ENCODE peak calls at places on chromosomes 16 and 17, in seven cellular contexts. W is NCI-H2081, I is fibroblast of the conjunctiva, L is activated gamma-delta T cell, E is left ventricle myocardium inferior, M is anterior cingulate cortex, Q is GM13977. O is an unnamed sample.

GRCh38 chr17:28485049-28485448 is 11.6 kb downstream of the SLC13A2 start:
- DNase-seq in Q (no peak), W (no peak), M (no peak), L (no peak), I (no peak), E (no peak), O (no peak)

GRCh38 chr16:84194470-84195200 is 3.7 kb downstream of the ADAD2 start:
- DNase-seq in L (no peak), Q (peak), E (no peak), M (no peak), W (no peak), I (no peak), O (peak)

GRCh38 chr16:27999687-28000086 is 63.8 kb downstream of the GSG1L start:
- DNase-seq in E (no peak), I (no peak), Q (no peak), L (no peak), W (no peak), M (no peak), O (no peak)

GRCh38 chr17:56937688-56938087 is 23.2 kb downstream of the COIL start:
- DNase-seq in L (no peak), M (no peak), Q (no peak), W (no peak), E (no peak), I (no peak), O (no peak)

GRCh38 chr17:21351366-21352065 is 24.6 kb upstream of the KCNJ12 start:
- DNase-seq in M (no peak), L (no peak), W (no peak), Q (no peak), E (no peak), I (no peak), O (no peak)

GRCh38 chr16:31052131-31052530 is 18.8 kb downstream of the STX4 start:
- DNase-seq in I (peak), L (no peak), W (no peak), Q (no peak), E (no peak), M (no peak), O (no peak)

GRCh38 chr17:79276824-79277223 is 202.2 kb downstream of the ENGASE start:
- DNase-seq in L (no peak), W (no peak), E (no peak), M (no peak), Q (no peak), I (no peak), O (no peak)

GRCh38 chr16:73510852-73511251 is 462.9 kb upstream of the ZFHX3 start:
- DNase-seq in L (no peak), Q (no peak), W (no peak), M (no peak), I (no peak), E (no peak), O (no peak)

GRCh38 chr16:524274-525011 is 3.1 kb upstream of the CAPN15 start:
- DNase-seq in W (no peak), I (no peak), Q (no peak), M (no peak), E (no peak), L (no peak), O (no peak)

GRCh38 chr17:44547625-44548297 is 9.5 kb upstream of the FZD2 start:
- DNase-seq in Q (no peak), L (no peak), E (no peak), W (no peak), M (no peak), I (no peak), O (no peak)

GRCh38 chr16:88631920-88632586 is 6.3 kb upstream of the IL17C start:
- DNase-seq in E (no peak), W (no peak), M (no peak), L (no peak), I (no peak), Q (no peak), O (no peak)

GRCh38 chr16:74607967-74608356 is 1.0 kb upstream of the GLG1 start:
- DNase-seq in M (no peak), W (no peak), I (no peak), Q (no peak), L (no peak), E (no peak), O (no peak)

GRCh38 chr17:7837375-7838290 is 3.6 kb downstream of the KDM6B start:
- DNase-seq in I (no peak), E (no peak), M (no peak), W (no peak), L (no peak), Q (no peak), O (no peak)

GRCh38 chr16:28311413-28311812 is 19.1 kb downstream of the SBK1 start:
- DNase-seq in Q (no peak), E (no peak), I (no peak), L (no peak), W (no peak), M (no peak), O (no peak)

GRCh38 chr17:14790518-14790917 is 474.6 kb downstream of the PMP22 start:
- DNase-seq in L (no peak), I (no peak), E (no peak), W (no peak), Q (no peak), M (no peak), O (peak)

GRCh38 chr17:82495844-82496528 is 23.5 kb upstream of the FOXK2 start:
- DNase-seq in Q (no peak), L (no peak), M (no peak), W (peak), E (no peak), I (no peak), O (no peak)

GRCh38 chr17:41231731-41232130 is 518 bp upstream of the KRTAP9-3 start:
- DNase-seq in E (no peak), I (no peak), Q (no peak), M (no peak), L (no peak), W (no peak), O (no peak)

GRCh38 chr16:25481636-25482035 is 210.1 kb upstream of the HS3ST4 start:
- DNase-seq in I (no peak), W (no peak), L (no peak), E (no peak), M (no peak), Q (no peak), O (no peak)

GRCh38 chr16:17921357-17921978 is 415.1 kb downstream of the NPIPA8 start:
- DNase-seq in M (no peak), W (no peak), L (no peak), E (no peak), Q (peak), I (no peak), O (peak)

GRCh38 chr16:78770353-78771091 is 671.1 kb downstream of the WWOX start:
- DNase-seq in W (no peak), Q (peak), I (no peak), L (peak), M (peak), E (peak), O (peak)

GRCh38 chr17:40415390-40415789 is 2.3 kb downstream of the TOP2A start:
- DNase-seq in M (no peak), E (no peak), L (no peak), W (peak), Q (peak), I (peak), O (peak)

GRCh38 chr16:89193021-89193575 is 7.2 kb downstream of the SLC22A31 start:
- DNase-seq in W (no peak), Q (peak), I (peak), E (peak), M (no peak), L (no peak), O (peak)

GRCh38 chr16:27599606-27600005 is 49.7 kb downstream of the KATNIP start:
- DNase-seq in E (no peak), L (no peak), W (no peak), I (no peak), M (no peak), Q (no peak), O (no peak)

GRCh38 chr16:72256398-72257048 is 84.6 kb upstream of the PMFBP1 start:
- DNase-seq in Q (no peak), I (peak), M (no peak), W (no peak), L (no peak), E (no peak), O (no peak)

O was measured in germinal center.